ENCODE peak calls at places on chromosomes 4 and X, in ten cellular contexts. U, H, E, Y, T, A, F, L, P and D are unnamed samples. For H3K36me3, H4K20me1 and H3K9me2, the result is how much of the 10 kb centered on the place peaks cover.

GRCh38 chr4:140330311-140330900 is 43.0 kb upstream of the SCOC start:
- DNase-seq in U (peak), H (no peak), E (peak), Y (peak), T (peak), A (peak), F (peak), L (no peak), P (peak), D (peak)

GRCh38 chr4:127957105-127957504 is 7.9 kb downstream of the MFSD8 start:
- DNase-seq in U (no peak), H (no peak), E (no peak), Y (no peak), T (no peak), A (no peak), F (no peak), L (no peak), P (no peak), D (no peak)

GRCh38 chr4:84224522-84224921 is 274.6 kb downstream of the NKX6-1 start:
- DNase-seq in U (no peak), H (no peak), E (no peak), Y (no peak), T (no peak), A (no peak), F (no peak), L (no peak), P (peak), D (no peak)

GRCh38 chr4:23373269-23373668 is 516.6 kb downstream of the PPARGC1A start:
- DNase-seq in U (peak), H (peak), E (no peak), Y (no peak), T (no peak), A (no peak), F (no peak), L (no peak), P (peak), D (peak)

GRCh38 chr4:36323801-36324419 is 42.5 kb downstream of the DTHD1 start:
- DNase-seq in U (no peak), H (no peak), E (no peak), Y (no peak), T (no peak), A (no peak), F (no peak), L (no peak), P (no peak), D (no peak)

GRCh38 chrX:143873343-143873742 is 10.5 kb upstream of the UBE2NL start:
- DNase-seq in U (peak), H (no peak), E (peak), Y (no peak), T (no peak), A (no peak), F (no peak), L (peak), P (no peak), D (no peak)

GRCh38 chr4:38067499-38067898 is 107.3 kb downstream of the PTTG2 start:
- DNase-seq in U (no peak), H (no peak), E (no peak), Y (no peak), T (no peak), A (peak), F (no peak), L (no peak), P (no peak), D (no peak)

GRCh38 chrX:118182050-118182449 is 65.4 kb upstream of the KLHL13 start:
- DNase-seq in U (no peak), H (no peak), E (peak), Y (no peak), T (no peak), A (no peak), F (no peak), L (no peak), P (no peak), D (no peak)

GRCh38 chrX:57930051-57930450 is 19.8 kb upstream of the ZXDA start:
- DNase-seq in U (peak), H (peak), E (peak), Y (no peak), T (no peak), A (peak), F (no peak), L (no peak), P (no peak), D (no peak)

GRCh38 chrX:49309401-49309981 is 6.0 kb downstream of the GAGE10 start:
- DNase-seq in U (peak), H (no peak), E (peak), Y (peak), T (no peak), A (no peak), F (no peak), L (no peak), P (peak), D (peak)

GRCh38 chrX:26788402-26788998 is 572.5 kb downstream of the MAGEB5 start:
- DNase-seq in U (peak), H (no peak), E (no peak), Y (no peak), T (no peak), A (no peak), F (no peak), L (no peak), P (no peak), D (no peak)

GRCh38 chrX:123731258-123731986 is 1.4 kb downstream of the THOC2 start:
- DNase-seq in U (peak), H (no peak), E (peak), Y (peak), T (no peak), A (no peak), F (peak), L (peak), P (peak), D (peak)

GRCh38 chr4:86035688-86036087 is 324.2 kb downstream of the MAPK10 start:
- DNase-seq in U (peak), H (no peak), E (peak), Y (no peak), T (no peak), A (no peak), F (no peak), L (no peak), P (no peak), D (no peak)

GRCh38 chr4:185467101-185467500 is 4.4 kb downstream of the CCDC110 start:
- DNase-seq in U (no peak), H (no peak), E (peak), Y (no peak), T (no peak), A (no peak), F (no peak), L (no peak), P (no peak), D (no peak)

GRCh38 chrX:41350976-41351569 is 17.1 kb downstream of the DDX3X start:
- DNase-seq in U (peak), H (no peak), E (peak), Y (peak), T (no peak), A (no peak), F (no peak), L (no peak), P (peak), D (no peak)
- H3K36me3 ChIP-seq in U (under half), H (under half), E (under half), Y (under half), T (under half), A (under half), F (under half), L (under half), P (under half), D (under half)

GRCh38 chr4:165330071-165330470 is 2.6 kb downstream of the MSMO1 start:
- DNase-seq in U (no peak), H (no peak), E (no peak), Y (no peak), T (no peak), A (no peak), F (no peak), L (no peak), P (no peak), D (no peak)
- H4K20me1 ChIP-seq in U (under half), H (under half), E (under half), Y (half or more), T (under half), A (under half), F (half or more), L (under half), P (half or more), D (half or more)

GRCh38 chr4:2438822-2439718 is 20.3 kb downstream of the CFAP99 start:
- DNase-seq in U (no peak), H (no peak), E (no peak), Y (no peak), T (no peak), A (no peak), F (no peak), L (no peak), P (no peak), D (no peak)
- H3K9me2 ChIP-seq in U (under half), H (under half), E (under half), Y (under half), T (under half), A (under half), F (under half), L (under half), P (under half), D (under half)

GRCh38 chr4:24519649-24520048 is 64.7 kb downstream of the DHX15 start:
- DNase-seq in U (no peak), H (no peak), E (peak), Y (no peak), T (no peak), A (no peak), F (no peak), L (no peak), P (no peak), D (peak)
- H3K36me3 ChIP-seq in U (under half), H (under half), E (under half), Y (under half), T (under half), A (under half), F (half or more), L (under half), P (under half), D (under half)

GRCh38 chr4:1975391-1975801 is 33.4 kb downstream of the NELFA start:
- DNase-seq in U (no peak), H (no peak), E (no peak), Y (no peak), T (no peak), A (no peak), F (no peak), L (no peak), P (no peak), D (no peak)

GRCh38 chr4:1973218-1973617 is 35.6 kb downstream of the NELFA start:
- DNase-seq in U (no peak), H (no peak), E (no peak), Y (no peak), T (no peak), A (no peak), F (no peak), L (no peak), P (no peak), D (no peak)

GRCh38 chr4:1972414-1972813 is 36.4 kb downstream of the NELFA start:
- DNase-seq in U (no peak), H (no peak), E (no peak), Y (no peak), T (no peak), A (no peak), F (no peak), L (no peak), P (no peak), D (no peak)

GRCh38 chr4:1974836-1975235 is 33.9 kb downstream of the NELFA start:
- DNase-seq in U (no peak), H (no peak), E (no peak), Y (no peak), T (no peak), A (no peak), F (no peak), L (no peak), P (no peak), D (no peak)

DNA sequence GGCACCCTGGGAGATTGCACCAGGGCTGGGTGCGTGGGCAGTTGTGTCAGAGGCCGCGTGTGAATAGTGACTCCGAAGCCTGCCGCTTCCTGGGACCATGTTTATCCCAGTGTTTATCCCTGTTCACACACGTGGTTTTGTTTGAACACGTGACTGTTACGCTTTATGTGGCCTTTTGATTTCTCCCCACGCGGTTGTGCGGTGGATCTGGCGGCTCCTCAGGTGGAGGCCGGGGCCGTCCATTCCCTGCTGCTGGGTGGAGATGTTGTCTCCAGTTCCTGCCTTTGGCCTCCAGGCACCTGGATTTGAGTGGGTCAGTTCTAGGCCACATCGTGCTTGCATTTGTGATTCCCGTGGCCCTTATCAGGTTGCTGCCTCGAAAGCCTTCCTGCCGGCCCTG is 35.1 kb downstream of the NELFA start:
- DNase-seq in U (no peak), H (no peak), E (no peak), Y (no peak), T (no peak), A (no peak), F (no peak), L (no peak), P (no peak), D (no peak)
- H4K20me1 ChIP-seq in U (under half), H (under half), E (under half), Y (under half), T (under half), A (under half), F (under half), L (under half), P (under half), D (under half)

GRCh38 chr4:113674733-113675132 is 86.8 kb downstream of the CAMK2D start:
- DNase-seq in U (no peak), H (no peak), E (no peak), Y (no peak), T (no peak), A (no peak), F (no peak), L (no peak), P (no peak), D (no peak)

GRCh38 chr4:113673450-113673849 is 88.1 kb downstream of the CAMK2D start:
- DNase-seq in U (peak), H (no peak), E (peak), Y (peak), T (peak), A (peak), F (peak), L (no peak), P (peak), D (peak)

GRCh38 chr4:113677333-113677732 is 84.2 kb downstream of the CAMK2D start:
- DNase-seq in U (no peak), H (no peak), E (no peak), Y (peak), T (no peak), A (no peak), F (peak), L (no peak), P (no peak), D (no peak)

GRCh38 chr4:113674251-113674650 is 87.3 kb downstream of the CAMK2D start:
- DNase-seq in U (no peak), H (no peak), E (peak), Y (no peak), T (no peak), A (no peak), F (peak), L (no peak), P (no peak), D (no peak)

GRCh38 chr4:113675731-113676707 is 85.5 kb downstream of the CAMK2D start:
- DNase-seq in U (peak), H (no peak), E (no peak), Y (no peak), T (no peak), A (no peak), F (no peak), L (no peak), P (no peak), D (peak)
- H3K9me2 ChIP-seq in U (under half), H (under half), E (under half), Y (under half), T (under half), A (under half), F (under half), L (under half), P (under half), D (under half)

GRCh38 chr4:8232748-8233147 is 33.7 kb downstream of the SH3TC1 start:
- DNase-seq in U (no peak), H (no peak), E (no peak), Y (no peak), T (no peak), A (no peak), F (no peak), L (no peak), P (no peak), D (no peak)
- H3K36me3 ChIP-seq in U (under half), H (under half), E (under half), Y (under half), T (under half), A (under half), F (under half), L (under half), P (under half), D (under half)

GRCh38 chrX:1719270-1719669 is 104.4 kb downstream of the ASMT start:
- DNase-seq in U (peak), H (no peak), E (no peak), Y (no peak), T (no peak), A (no peak), F (no peak), L (no peak), P (no peak), D (no peak)

GRCh38 chrX:1717326-1717725 is 102.5 kb downstream of the ASMT start:
- DNase-seq in U (no peak), H (no peak), E (no peak), Y (no peak), T (no peak), A (no peak), F (no peak), L (no peak), P (no peak), D (no peak)

GRCh38 chrX:1713296-1713695 is 98.4 kb downstream of the ASMT start:
- DNase-seq in U (no peak), H (no peak), E (no peak), Y (no peak), T (no peak), A (no peak), F (no peak), L (no peak), P (no peak), D (no peak)
- H4K20me1 ChIP-seq in U (under half), H (under half), E (under half), Y (under half), T (under half), A (under half), F (under half), L (under half), P (under half), D (under half)

GRCh38 chr4:166091146-166091545 is 218.1 kb downstream of the TLL1 start:
- DNase-seq in U (peak), H (no peak), E (no peak), Y (no peak), T (no peak), A (no peak), F (no peak), L (no peak), P (peak), D (no peak)

GRCh38 chr4:166087569-166087968 is 214.5 kb downstream of the TLL1 start:
- DNase-seq in U (no peak), H (no peak), E (no peak), Y (no peak), T (no peak), A (no peak), F (no peak), L (no peak), P (no peak), D (no peak)

GRCh38 chr4:166088576-166088975 is 215.5 kb downstream of the TLL1 start:
- DNase-seq in U (no peak), H (no peak), E (no peak), Y (no peak), T (no peak), A (no peak), F (no peak), L (peak), P (no peak), D (no peak)

GRCh38 chr4:166092797-166093196 is 219.8 kb downstream of the TLL1 start:
- DNase-seq in U (peak), H (no peak), E (no peak), Y (no peak), T (no peak), A (no peak), F (no peak), L (no peak), P (no peak), D (peak)

DNA sequence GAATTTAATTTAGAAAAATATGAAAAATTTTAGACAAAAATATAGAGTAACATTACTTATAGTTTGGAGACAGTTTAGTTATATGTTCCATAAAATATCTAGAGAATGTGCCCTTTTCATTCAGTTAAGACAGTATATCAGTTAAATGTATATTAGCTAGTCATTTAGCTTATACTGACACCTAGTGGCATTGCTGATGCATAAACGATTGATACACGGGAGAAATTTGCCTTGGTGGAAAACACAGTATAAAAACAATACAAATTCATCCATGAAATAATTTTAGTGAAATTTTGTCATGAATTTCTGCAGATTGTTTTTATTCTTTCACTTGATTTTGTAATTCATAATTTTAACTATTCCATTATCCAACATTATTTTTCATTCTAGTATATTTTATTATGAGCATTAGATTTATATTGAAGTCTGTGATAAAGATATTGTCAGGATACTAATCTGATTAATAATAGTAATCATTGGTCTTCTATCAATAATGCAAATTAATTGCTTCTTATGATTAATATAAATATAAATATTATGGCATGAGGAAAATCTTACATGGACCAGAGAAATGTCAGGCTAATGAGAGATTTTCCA is 219.0 kb downstream of the TLL1 start:
- DNase-seq in U (peak), H (no peak), E (peak), Y (peak), T (peak), A (peak), F (peak), L (peak), P (peak), D (peak)
- H3K9me2 ChIP-seq in U (under half), H (under half), E (under half), Y (under half), T (under half), A (under half), F (under half), L (under half), P (under half), D (under half)